ENCODE peak calls at places on chromosome 7, in eight cellular contexts. V, F, T, Q, Z, A, M and C are unnamed samples.

GRCh38 chr7:156816943-156817572 is 75.9 kb downstream of the LMBR1 start:
- DNase-seq in V (peak; percentile 25), F (no peak), T (no peak), A (no peak), M (peak; percentile 12), Z (peak; percentile 22), Q (no peak), C (no peak)

GRCh38 chr7:68684246-68684850 is 913.9 kb upstream of the AUTS2 start:
- DNase-seq in Z (no peak), T (no peak), F (no peak), Q (no peak), M (no peak), V (no peak), A (no peak), C (no peak)

GRCh38 chr7:98240961-98241673 is 10.9 kb downstream of the TECPR1 start:
- DNase-seq in F (no peak), Q (no peak), Z (peak; percentile 76), V (no peak), T (peak; percentile 73), A (no peak), M (peak; percentile 70), C (peak; percentile 47)

GRCh38 chr7:88735920-88736319 is 23.6 kb upstream of the ZNF804B start:
- DNase-seq in F (no peak), Q (no peak), T (no peak), V (no peak), Z (no peak), M (no peak), A (no peak), C (no peak)

GRCh38 chr7:68680235-68680872 is 917.9 kb upstream of the AUTS2 start:
- DNase-seq in A (no peak), Q (no peak), F (no peak), T (no peak), M (no peak), V (no peak), Z (no peak), C (no peak)

GRCh38 chr7:130683026-130683425 is 3.3 kb downstream of the TSGA13 start:
- DNase-seq in Q (no peak), T (no peak), M (no peak), A (no peak), V (no peak), Z (no peak), F (no peak), C (no peak)

GRCh38 chr7:1567082-1567771 is 2.6 kb downstream of the PSMG3 start:
- DNase-seq in M (no peak), T (peak; percentile 67), Q (no peak), V (no peak), Z (no peak), F (no peak), A (peak; percentile 88), C (no peak)

GRCh38 chr7:134757938-134758337 is 21.5 kb upstream of the CALD1 start:
- DNase-seq in T (no peak), M (no peak), A (no peak), F (no peak), Q (no peak), Z (no peak), V (peak; percentile 41), C (no peak)

GRCh38 chr7:32952876-32953275 is 4.4 kb upstream of the FKBP9 start:
- DNase-seq in Z (no peak), F (no peak), M (no peak), T (no peak), V (no peak), Q (no peak), A (no peak), C (no peak)

GRCh38 chr7:130918129-130919052 is 184.4 kb upstream of the KLF14 start:
- DNase-seq in T (no peak), M (no peak), A (no peak), Z (no peak), Q (no peak), V (no peak), F (no peak), C (no peak)

GRCh38 chr7:144769352-144769751 is 66.5 kb downstream of the TPK1 start:
- DNase-seq in Q (no peak), F (no peak), A (no peak), T (no peak), M (no peak), Z (no peak), V (no peak), C (no peak)

GRCh38 chr7:50749908-50750307 is 32.8 kb downstream of the GRB10 start:
- DNase-seq in F (no peak), Q (no peak), Z (no peak), M (no peak), V (no peak), T (no peak), A (no peak), C (no peak)

GRCh38 chr7:144835166-144835611 is 664 bp downstream of the TPK1 start:
- DNase-seq in Z (peak; percentile 28), V (no peak), F (no peak), Q (peak; percentile 36), T (no peak), A (peak; percentile 71), M (no peak), C (no peak)

GRCh38 chr7:90251304-90251635 is 6.3 kb downstream of the CFAP69 start:
- DNase-seq in F (no peak), Q (no peak), A (no peak), T (no peak), M (no peak), V (no peak), Z (no peak), C (no peak)

GRCh38 chr7:23285657-23286646 is 13.2 kb upstream of the MALSU1 start:
- DNase-seq in Q (no peak), F (no peak), A (no peak), Z (no peak), T (no peak), V (no peak), M (no peak), C (no peak)

GRCh38 chr7:105261689-105262088 is 127.0 kb downstream of the SRPK2 start:
- DNase-seq in Q (no peak), F (no peak), A (no peak), Z (no peak), V (no peak), M (no peak), T (no peak), C (no peak)

GRCh38 chr7:142298009-142298408 is 40.2 kb upstream of the PRSS58 start:
- DNase-seq in V (no peak), M (peak; percentile 22), Z (no peak), Q (no peak), A (no peak), F (no peak), T (no peak), C (no peak)
- TF ChIP-seq CTCF in V (peak; percentile 49), M (no peak), Z (no peak), Q (no peak), A (peak; percentile 17), F (no peak), T (no peak), C (peak; percentile 41)

GRCh38 chr7:66427956-66428355 is 200.7 kb upstream of the KCTD7 start:
- DNase-seq in F (no peak), Z (no peak), V (no peak), T (no peak), M (peak; percentile 13), Q (no peak), A (no peak), C (no peak)
- TF ChIP-seq CTCF in F (no peak), Z (no peak), V (no peak), T (no peak), M (no peak), Q (no peak), A (no peak), C (no peak)

GRCh38 chr7:76071316-76072242 is 23.7 kb downstream of the MDH2 start:
- DNase-seq in V (no peak), M (peak; percentile 60), F (no peak), A (peak; percentile 71), Q (no peak), T (no peak), Z (no peak), C (no peak)

GRCh38 chr7:76066716-76067503 is 19.0 kb downstream of the MDH2 start:
- DNase-seq in V (no peak), A (no peak), M (no peak), F (no peak), Z (peak; percentile 6), T (no peak), Q (no peak), C (no peak)

GRCh38 chr7:76072243-76073148 is 24.6 kb downstream of the MDH2 start:
- DNase-seq in Z (no peak), F (no peak), Q (no peak), M (no peak), V (no peak), A (peak; percentile 64), T (no peak), C (no peak)

GRCh38 chr7:76065016-76065612 is 17.2 kb downstream of the MDH2 start:
- DNase-seq in Q (no peak), A (no peak), T (no peak), F (no peak), V (no peak), M (no peak), Z (peak; percentile 8), C (no peak)

DNA sequence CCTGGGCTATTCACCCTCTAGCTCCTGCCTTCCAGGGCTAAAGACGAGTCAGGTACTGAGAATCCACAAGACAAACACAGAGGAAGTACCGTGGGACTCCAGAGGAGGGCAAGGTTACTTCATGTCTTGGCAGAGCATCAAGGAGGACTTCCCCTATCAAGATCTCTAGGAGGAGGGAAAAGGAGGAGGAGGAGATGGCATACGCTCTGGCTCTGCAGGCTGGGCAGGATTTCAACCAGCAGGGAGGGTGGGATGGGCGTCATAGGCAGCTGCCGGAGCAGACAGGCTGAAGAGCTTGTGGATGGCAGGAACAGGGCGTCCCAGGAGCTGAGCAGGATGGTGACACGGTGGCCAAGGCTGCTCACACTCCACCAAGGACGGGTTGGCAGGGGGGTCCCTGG is 21.3 kb downstream of the MDH2 start:
- DNase-seq in F (no peak), Z (peak; percentile 21), T (peak; percentile 89), Q (no peak), M (peak; percentile 58), A (peak; percentile 73), V (peak; percentile 86), C (no peak)
- TF ChIP-seq CTCF in F (no peak), Z (no peak), T (peak; percentile 31), Q (no peak), M (peak; percentile 42), A (peak; percentile 15), V (peak; percentile 64), C (no peak)

DNA sequence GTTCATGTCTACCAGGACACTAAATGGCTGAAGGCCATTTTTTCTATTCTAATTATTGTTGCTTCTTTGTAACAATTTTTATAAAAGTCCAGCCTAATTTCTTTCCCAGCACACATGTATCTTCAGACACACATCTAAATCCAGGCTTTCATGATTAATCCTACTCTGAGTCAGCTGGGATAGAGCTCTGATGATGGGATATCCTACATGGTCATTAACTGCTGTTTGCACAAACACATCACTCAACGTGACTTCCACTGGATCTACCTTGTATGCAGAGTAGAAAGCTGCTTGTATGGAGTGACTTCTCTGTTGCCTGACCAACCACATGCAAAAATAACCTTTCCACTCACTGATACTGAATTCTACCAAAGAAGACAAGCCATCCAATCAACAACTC is 260.9 kb downstream of the AHR start:
- DNase-seq in Z (no peak), Q (no peak), A (no peak), M (no peak), V (peak; percentile 52), F (no peak), T (no peak), C (no peak)
- TF ChIP-seq CTCF in Z (no peak), Q (no peak), A (no peak), M (no peak), V (no peak), F (no peak), T (no peak), C (no peak)